ENCODE peak calls at places on chromosomes 2 and 18, in eight cellular contexts. B is body of pancreas; R is fibroblast of lung; K is right atrium auricular region; U is CD8-positive, alpha-beta T cell; N is astrocyte of the spinal cord; O is MM.1S; C is psoas muscle. M is an unnamed sample.

GRCh38 chr18:45805551-45805950 is 19.9 kb upstream of the SIGLEC15 start:
- DNase-seq in B (no peak), R (no peak), K (no peak), U (no peak), N (no peak), O (no peak), C (no peak), M (no peak)

GRCh38 chr18:48894266-48894600 is 56.5 kb downstream of the SMAD7 start:
- DNase-seq in B (no peak), R (no peak), K (no peak), U (no peak), N (no peak), O (no peak), C (no peak), M (no peak)

GRCh38 chr2:62344472-62344871 is 148.6 kb downstream of the B3GNT2 start:
- DNase-seq in B (no peak), R (peak), K (no peak), U (no peak), N (no peak), O (peak), C (no peak), M (peak)

GRCh38 chr2:158495175-158495574 is 38.4 kb downstream of the PKP4 start:
- DNase-seq in B (no peak), R (peak), K (no peak), U (no peak), N (peak), O (no peak), C (no peak), M (no peak)

GRCh38 chr2:235027558-235028214 is 75.9 kb downstream of the SH3BP4 start:
- DNase-seq in B (no peak), R (peak), K (no peak), U (no peak), N (peak), O (no peak), C (no peak), M (no peak)

GRCh38 chr2:39486071-39486470 is 49.0 kb upstream of the MAP4K3 start:
- DNase-seq in B (no peak), R (no peak), K (no peak), U (no peak), N (no peak), O (no peak), C (no peak), M (no peak)

GRCh38 chr2:59888015-59888414 is 665.4 kb downstream of the BCL11A start:
- DNase-seq in B (no peak), R (no peak), K (no peak), U (no peak), N (no peak), O (peak), C (no peak), M (peak)

GRCh38 chr2:199958014-199958413 is 2.6 kb downstream of the MAIP1 start:
- DNase-seq in B (no peak), R (no peak), K (no peak), U (no peak), N (no peak), O (no peak), C (no peak), M (no peak)

GRCh38 chr2:135802350-135802749 is 34.6 kb downstream of the LCT start:
- DNase-seq in B (no peak), R (no peak), K (no peak), U (no peak), N (no peak), O (no peak), C (no peak), M (no peak)

GRCh38 chr2:188984680-188985079 is 10.5 kb downstream of the COL3A1 start:
- DNase-seq in B (no peak), R (peak), K (no peak), U (no peak), N (peak), O (no peak), C (no peak), M (no peak)

GRCh38 chr2:159585607-159586006 is 30.7 kb downstream of the BAZ2B start:
- DNase-seq in B (peak), R (no peak), K (no peak), U (no peak), N (no peak), O (no peak), C (no peak), M (no peak)

GRCh38 chr18:9361191-9361590 is 26.6 kb downstream of the TWSG1 start:
- DNase-seq in B (no peak), R (no peak), K (no peak), U (no peak), N (no peak), O (no peak), C (no peak), M (no peak)

GRCh38 chr2:161580426-161580825 is 43.8 kb upstream of the SLC4A10 start:
- DNase-seq in B (no peak), R (no peak), K (no peak), U (no peak), N (no peak), O (no peak), C (no peak), M (no peak)

GRCh38 chr18:74610216-74610615 is 12.5 kb downstream of the ZNF407 start:
- DNase-seq in B (no peak), R (no peak), K (no peak), U (no peak), N (no peak), O (no peak), C (no peak), M (no peak)

GRCh38 chr18:48813833-48814489 is 136.8 kb downstream of the SMAD7 start:
- DNase-seq in B (no peak), R (no peak), K (peak), U (peak), N (no peak), O (no peak), C (no peak), M (no peak)

GRCh38 chr2:178295115-178295514 is 100.8 kb downstream of the OSBPL6 start:
- DNase-seq in B (no peak), R (no peak), K (no peak), U (no peak), N (no peak), O (no peak), C (no peak), M (no peak)

GRCh38 chr2:127662937-127663565 is 12.3 kb downstream of the LIMS2 start:
- DNase-seq in B (no peak), R (no peak), K (no peak), U (no peak), N (no peak), O (no peak), C (no peak), M (no peak)

GRCh38 chr2:127665267-127665893 is 9.9 kb downstream of the LIMS2 start:
- DNase-seq in B (no peak), R (no peak), K (no peak), U (no peak), N (no peak), O (no peak), C (no peak), M (no peak)

GRCh38 chr2:127663566-127664064 is 11.7 kb downstream of the LIMS2 start:
- DNase-seq in B (peak), R (no peak), K (no peak), U (no peak), N (no peak), O (no peak), C (no peak), M (no peak)

GRCh38 chr2:127664895-127665225 is 10.5 kb downstream of the LIMS2 start:
- DNase-seq in B (no peak), R (no peak), K (no peak), U (no peak), N (no peak), O (no peak), C (no peak), M (no peak)

DNA sequence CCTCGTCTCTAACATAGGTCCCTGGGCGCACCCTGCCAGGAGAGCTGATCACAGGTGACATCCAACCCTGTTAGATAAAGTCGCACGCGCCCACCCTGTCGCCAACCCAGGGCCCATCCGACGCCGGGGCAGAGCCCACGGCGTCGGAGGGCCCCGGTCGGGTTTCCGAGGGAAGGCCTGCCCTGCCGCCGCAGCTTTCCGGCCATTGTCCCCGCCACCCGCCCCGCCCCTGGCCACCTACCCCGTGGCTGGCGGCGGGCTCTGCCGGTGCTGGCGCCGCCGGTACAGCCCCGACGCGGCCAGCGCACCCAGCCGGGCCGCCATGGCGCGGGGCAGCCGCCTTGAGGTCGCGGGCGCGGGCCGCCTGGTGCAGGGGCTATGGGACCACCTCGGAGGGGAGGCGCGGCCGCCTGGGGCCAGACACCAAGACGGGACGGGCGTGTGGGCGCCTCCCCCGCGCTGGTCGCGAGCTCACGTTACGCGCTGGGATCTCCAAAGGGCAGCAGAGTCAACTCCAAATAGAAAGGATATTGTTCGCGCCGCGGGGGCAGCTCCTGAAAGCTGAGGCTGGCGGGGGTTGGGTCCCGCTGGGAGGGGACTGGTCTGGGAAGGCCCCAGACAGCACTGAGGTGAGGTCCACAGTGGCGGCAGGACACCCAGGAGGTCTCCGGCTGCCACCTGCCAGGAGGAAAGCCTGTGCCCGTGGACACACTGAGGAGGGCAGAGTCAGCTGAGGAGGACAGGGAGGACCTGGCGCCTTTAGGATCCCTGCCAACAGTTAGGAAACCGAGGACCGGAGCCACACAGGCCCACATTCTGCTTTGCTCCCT is 11.1 kb downstream of the LIMS2 start:
- DNase-seq in B (no peak), R (no peak), K (no peak), U (no peak), N (no peak), O (no peak), C (no peak), M (no peak)
- H3K4me3 ChIP-seq in B (no peak), R (no peak), K (peak), U (no peak), N (no peak), O (no peak), C (peak), M (no peak)

GRCh38 chr2:238754259-238754658 is 93.6 kb upstream of the TWIST2 start:
- DNase-seq in B (no peak), R (no peak), K (no peak), U (no peak), N (no peak), O (no peak), C (no peak), M (no peak)
- TF ChIP-seq CTCF in B (no peak), R (no peak), K (no peak), U (no peak), N (peak), O (no peak), C (no peak), M (peak)

DNA sequence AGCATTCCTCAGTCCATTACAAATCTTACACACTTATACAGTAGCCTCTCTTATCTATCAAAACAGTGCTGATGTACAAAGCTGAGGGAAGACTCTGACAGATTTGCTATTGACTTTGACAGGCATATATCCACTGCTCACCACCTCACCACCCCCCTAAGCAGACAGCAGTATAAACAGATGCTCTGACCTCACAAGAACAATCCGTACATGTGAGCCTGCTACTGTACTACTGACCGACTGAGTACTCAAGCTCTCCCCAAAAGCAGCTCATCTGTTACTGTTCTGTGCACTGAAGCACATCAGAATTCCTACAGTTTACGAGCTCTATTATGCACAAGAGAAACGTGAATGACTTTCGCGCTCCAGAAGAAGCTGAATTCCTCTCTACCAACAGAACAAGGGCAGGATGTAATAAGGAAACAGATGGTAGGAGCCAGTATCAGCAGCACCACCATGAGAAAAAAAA is 95.6 kb upstream of the PDE1A start:
- DNase-seq in B (no peak), R (peak), K (no peak), U (no peak), N (peak), O (no peak), C (no peak), M (no peak)
- H3K4me3 ChIP-seq in B (no peak), R (no peak), K (peak), U (no peak), N (no peak), O (no peak), C (peak), M (no peak)

DNA sequence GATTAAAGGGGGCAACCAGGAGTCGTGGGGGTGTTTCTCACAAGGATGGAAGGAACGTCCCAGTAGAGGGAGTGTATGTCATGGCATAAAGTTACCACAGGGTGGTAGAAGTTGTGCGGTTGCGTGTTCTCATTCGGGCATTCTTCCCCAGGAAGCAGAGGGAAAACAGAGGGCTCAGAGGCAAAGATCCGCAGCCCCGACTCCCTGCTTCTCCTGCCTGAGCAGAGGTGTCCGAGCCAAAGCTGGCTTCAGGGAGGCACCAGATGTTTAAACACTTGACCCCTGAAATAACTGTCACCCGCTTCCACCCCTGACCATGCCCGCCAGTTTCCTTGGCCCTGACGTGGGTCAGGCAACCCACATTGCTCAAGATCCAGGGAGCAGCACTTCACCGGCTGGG is 83.7 kb downstream of the EN1 start:
- DNase-seq in B (no peak), R (peak), K (no peak), U (no peak), N (peak), O (no peak), C (no peak), M (no peak)
- TF ChIP-seq CTCF in B (no peak), R (peak), K (no peak), U (no peak), N (peak), O (no peak), C (peak), M (no peak)

DNA sequence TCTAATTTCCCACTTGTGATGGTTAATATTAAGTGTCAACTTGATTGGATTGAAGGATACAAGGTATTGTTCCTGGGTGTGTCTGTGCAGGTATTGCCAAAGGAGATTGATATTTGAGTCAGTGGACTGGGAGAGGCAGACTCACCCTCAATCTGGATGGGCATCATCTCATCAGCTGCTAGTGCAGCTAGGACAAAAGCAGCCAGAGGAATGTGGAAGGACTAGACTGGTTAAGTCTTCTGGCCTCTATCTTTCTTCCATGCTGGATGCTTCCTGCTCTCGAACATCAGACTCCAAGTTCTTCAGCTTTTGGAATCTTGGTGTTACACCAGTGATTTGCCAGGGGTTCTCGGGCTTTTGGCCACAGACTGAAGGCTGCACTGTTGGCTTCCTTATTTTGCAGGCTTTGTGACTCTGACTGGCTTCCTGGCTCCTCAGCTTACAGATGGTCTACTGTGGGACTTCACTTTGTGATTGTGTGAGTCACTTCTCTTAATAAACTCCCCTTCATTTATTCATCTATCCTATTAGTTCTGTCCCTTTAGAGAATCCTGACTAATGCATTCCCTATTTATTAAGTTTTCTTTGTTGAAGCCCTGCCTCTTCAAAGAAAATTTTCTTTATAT is 1087.5 kb upstream of the NXPH2 start:
- DNase-seq in B (no peak), R (no peak), K (no peak), U (no peak), N (no peak), O (no peak), C (no peak), M (no peak)
- H3K4me3 ChIP-seq in B (no peak), R (no peak), K (no peak), U (no peak), N (no peak), O (no peak), C (no peak), M (no peak)

GRCh38 chr18:76805221-76805620 is 17.1 kb upstream of the ZNF236 start:
- DNase-seq in B (no peak), R (peak), K (no peak), U (no peak), N (peak), O (no peak), C (no peak), M (no peak)
- TF ChIP-seq CTCF in B (no peak), R (peak), K (no peak), U (no peak), N (no peak), O (no peak), C (no peak), M (no peak)

GRCh38 chr2:226790006-226790405 is 9.6 kb downstream of the IRS1 start:
- DNase-seq in B (peak), R (no peak), K (no peak), U (no peak), N (no peak), O (no peak), C (no peak), M (no peak)
- H3K4me3 ChIP-seq in B (no peak), R (peak), K (no peak), U (no peak), N (no peak), O (no peak), C (no peak), M (no peak)

DNA sequence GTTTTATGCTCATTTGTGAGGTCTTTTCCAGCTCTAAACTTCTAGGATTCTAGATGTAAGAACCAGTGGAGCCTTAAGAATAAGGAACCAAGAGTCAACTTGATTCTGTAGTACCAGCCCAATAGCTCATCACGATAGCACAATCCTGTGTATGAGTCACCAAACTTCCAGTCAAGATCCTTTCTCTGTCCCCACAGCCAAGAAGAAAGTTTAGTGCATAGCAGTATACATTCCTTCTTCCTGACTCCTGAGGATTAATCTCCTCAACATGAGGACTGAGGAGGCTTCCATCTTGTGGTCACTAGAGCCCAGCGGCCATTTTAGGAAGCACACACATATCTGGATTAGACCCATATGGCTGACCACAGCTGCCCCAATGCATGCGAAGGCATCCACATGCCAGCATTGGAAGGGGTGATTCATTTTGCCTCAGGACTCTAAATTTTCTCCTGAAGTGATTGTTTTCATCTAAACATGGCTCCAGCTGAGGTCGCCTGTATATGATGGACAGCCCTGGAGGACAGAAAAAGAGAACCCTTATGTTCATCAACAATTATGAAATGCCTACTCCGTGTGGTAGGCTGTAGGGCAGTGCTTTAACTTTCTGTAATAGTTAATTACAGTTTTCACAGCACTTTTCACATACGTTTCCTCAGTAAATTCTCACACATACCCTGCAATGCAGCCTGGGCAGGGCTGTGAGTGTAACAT is 53.5 kb downstream of the RASGRP3 start:
- DNase-seq in B (no peak), R (peak), K (no peak), U (no peak), N (peak), O (no peak), C (no peak), M (no peak)
- TF ChIP-seq CTCF in B (no peak), R (peak), K (no peak), U (no peak), N (no peak), O (no peak), C (no peak), M (peak)

DNA sequence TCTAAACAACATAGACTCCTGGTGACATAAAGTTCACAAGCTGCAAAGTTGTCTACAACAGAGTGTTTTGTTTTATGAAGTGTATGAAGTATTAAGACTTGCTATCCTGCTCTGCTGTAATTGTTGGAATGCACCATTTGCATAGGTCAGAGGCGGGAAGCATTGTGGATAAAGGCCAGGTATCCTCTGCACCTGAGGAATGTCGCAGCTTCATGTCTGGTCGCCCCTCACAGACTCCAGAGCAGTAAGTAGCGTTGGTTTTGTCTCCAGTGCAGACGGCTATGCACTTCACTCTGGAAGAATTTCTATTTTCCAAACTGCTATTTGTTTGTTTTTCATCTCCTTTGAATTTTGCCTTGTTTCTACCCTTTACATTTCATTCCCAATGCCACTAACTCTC is 63.1 kb downstream of the UNC80 start:
- DNase-seq in B (no peak), R (no peak), K (no peak), U (no peak), N (no peak), O (no peak), C (no peak), M (no peak)
- H3K4me3 ChIP-seq in B (no peak), R (no peak), K (no peak), U (no peak), N (no peak), O (no peak), C (no peak), M (no peak)

GRCh38 chr2:3405308-3405707 is 25.8 kb downstream of the TRAPPC12 start:
- DNase-seq in B (no peak), R (no peak), K (no peak), U (no peak), N (no peak), O (no peak), C (no peak), M (no peak)
- TF ChIP-seq CTCF in B (no peak), R (no peak), K (no peak), U (no peak), N (no peak), O (no peak), C (no peak), M (no peak)